ENCODE peak calls at places on chromosomes 2 and 18, in seven cellular contexts. N is tibial nerve, V is chondrocyte, Z is adrenal gland, C is colonic mucosa, K is fibroblast of the aortic adventitia, S is IMR-90. R is an unnamed sample.

GRCh38 chr2:49831698-49832367 is 677.5 kb upstream of the FSHR start:
- DNase-seq in K (no peak), C (no peak), S (no peak), Z (no peak), V (no peak), N (no peak), R (no peak)

GRCh38 chr2:68196120-68196716 is 38.5 kb downstream of the PNO1 start:
- DNase-seq in C (peak), Z (no peak), S (peak), N (peak), K (peak), V (no peak), R (peak)

GRCh38 chr2:180747728-180748127 is 232.7 kb upstream of the UBE2E3 start:
- DNase-seq in K (no peak), N (no peak), Z (no peak), S (peak), V (no peak), C (no peak), R (peak)

GRCh38 chr18:40380657-40381441 is 1574.2 kb upstream of the PIK3C3 start:
- DNase-seq in S (peak), Z (no peak), N (no peak), V (no peak), K (no peak), C (no peak), R (no peak)

GRCh38 chr2:187986392-187987105 is 305.1 kb upstream of the GULP1 start:
- DNase-seq in K (peak), S (peak), Z (no peak), N (no peak), C (no peak), V (no peak), R (peak)

GRCh38 chr2:219406861-219407230 is 11.3 kb upstream of the DES start:
- DNase-seq in N (no peak), Z (no peak), S (peak), C (no peak), V (no peak), K (peak), R (peak)

GRCh38 chr2:167783266-167784070 is 463.9 kb downstream of the STK39 start:
- DNase-seq in K (no peak), N (no peak), S (peak), V (no peak), Z (no peak), C (no peak), R (peak)

GRCh38 chr2:14831458-14831857 is 198.9 kb downstream of the LRATD1 start:
- DNase-seq in V (no peak), N (no peak), Z (no peak), K (no peak), C (no peak), S (no peak), R (no peak)

GRCh38 chr2:8160959-8161358 is 520.9 kb upstream of the ID2 start:
- DNase-seq in C (no peak), Z (no peak), K (no peak), N (no peak), V (no peak), S (no peak), R (no peak)
- TF ChIP-seq CTCF in C (no peak), Z (no peak), K (no peak), N (no peak), V (no peak), S (no peak), R (no peak)

GRCh38 chr2:61182059-61182383 is 20.0 kb downstream of the C2orf74 start:
- DNase-seq in C (no peak), V (no peak), S (no peak), N (no peak), K (no peak), Z (no peak), R (no peak)

GRCh38 chr2:61183815-61184214 is 21.8 kb downstream of the C2orf74 start:
- DNase-seq in C (no peak), K (no peak), N (no peak), S (no peak), Z (no peak), V (no peak), R (no peak)

GRCh38 chr2:61179701-61180639 is 18.0 kb downstream of the C2orf74 start:
- DNase-seq in Z (peak), S (peak), C (peak), K (peak), V (no peak), N (no peak), R (peak)

GRCh38 chr2:61180686-61181085 is 18.7 kb downstream of the C2orf74 start:
- DNase-seq in V (no peak), S (no peak), K (no peak), C (no peak), Z (no peak), N (no peak), R (no peak)

GRCh38 chr2:61181382-61182058 is 19.5 kb downstream of the C2orf74 start:
- DNase-seq in V (no peak), S (no peak), C (no peak), Z (no peak), K (peak), N (no peak), R (no peak)
- TF ChIP-seq CTCF in V (no peak), S (no peak), C (no peak), Z (no peak), K (no peak), N (no peak), R (no peak)

DNA sequence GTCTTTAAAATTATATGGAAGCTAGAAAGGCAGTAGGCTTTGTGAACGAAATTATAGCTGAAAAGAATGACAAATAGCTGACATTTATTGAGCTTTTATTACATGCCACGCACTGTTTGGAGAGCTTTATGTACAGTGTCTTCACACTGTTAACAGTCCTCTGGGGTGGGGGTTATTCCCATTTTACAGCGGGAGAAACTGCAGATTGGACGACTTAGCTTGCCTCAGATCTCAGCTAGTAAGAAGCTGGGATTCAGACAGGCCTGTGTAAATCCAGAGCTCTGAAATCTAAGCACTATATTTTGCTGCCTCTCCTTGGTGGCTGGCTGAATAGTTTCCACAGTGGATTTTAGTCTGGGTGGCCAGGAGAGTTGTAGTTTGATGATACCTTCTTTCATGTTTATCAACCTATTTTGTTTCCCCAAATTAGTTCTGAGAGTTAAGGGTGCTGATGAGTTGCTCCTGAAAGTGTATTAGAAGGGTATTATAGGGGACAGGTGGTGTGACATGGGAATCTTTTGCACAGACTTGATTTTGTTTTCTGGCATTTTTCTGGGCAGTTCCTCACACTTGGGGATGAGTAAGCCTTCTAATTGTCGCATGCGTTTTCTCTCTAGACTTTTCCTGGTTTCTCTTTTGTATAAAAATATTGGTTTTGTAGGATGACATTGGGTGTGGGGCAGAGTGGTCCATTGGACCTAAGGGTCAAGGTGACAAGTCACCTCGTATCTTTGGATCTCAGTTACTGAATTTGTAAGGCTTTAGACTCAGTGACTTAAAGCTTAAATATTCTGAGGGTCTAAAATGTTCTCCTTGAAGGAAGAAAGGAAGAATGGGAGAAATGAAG is 1.5 kb downstream of the ACSL3 start:
- DNase-seq in V (no peak), N (no peak), S (peak), C (peak), K (peak), Z (peak), R (peak)
- TF ChIP-seq CTCF in V (peak), N (no peak), S (peak), C (no peak), K (peak), Z (no peak), R (peak)

GRCh38 chr2:217943379-217944321 is 59.1 kb downstream of the TNS1 start:
- DNase-seq in K (peak), S (peak), Z (peak), V (peak), N (peak), C (peak), R (peak)
- TF ChIP-seq CTCF in K (peak), S (peak), Z (no peak), V (peak), N (peak), C (no peak), R (peak)

GRCh38 chr18:22422909-22423548 is 5.3 kb upstream of the CTAGE1 start:
- DNase-seq in S (peak), Z (no peak), N (no peak), V (no peak), K (peak), C (peak), R (peak)
- TF ChIP-seq CTCF in S (no peak), Z (no peak), N (no peak), V (no peak), K (no peak), C (no peak), R (no peak)

R was measured in fibroblast of pulmonary artery.